ENCODE peak calls at places on chromosomes 12 and 14, in ten cellular contexts. P is AG10803, F is tibial artery, M is astrocyte of the cerebellum, K is AG04450, D is brain microvascular endothelial cell, E is astrocyte, A is H9, N is body of pancreas, B is HFFc6. V is an unnamed sample.

GRCh38 chr14:35414365-35414764 is 9.8 kb upstream of the NFKBIA start:
- DNase-seq in P (peak), F (no peak), M (no peak), K (no peak), D (peak), E (peak), A (peak), N (no peak), B (no peak), V (no peak)

GRCh38 chr12:123384318-123384993 is 524 bp downstream of the KMT5A start:
- DNase-seq in P (no peak), F (peak), M (no peak), K (no peak), D (peak), E (no peak), A (no peak), N (peak), B (no peak), V (no peak)

GRCh38 chr12:42789808-42790760 is 200.5 kb upstream of the PRICKLE1 start:
- DNase-seq in P (no peak), F (no peak), M (no peak), K (no peak), D (no peak), E (peak), A (no peak), N (no peak), B (no peak), V (no peak)

GRCh38 chr12:75852143-75852542 is 179.4 kb downstream of the PHLDA1 start:
- DNase-seq in P (peak), F (no peak), M (no peak), K (no peak), D (no peak), E (peak), A (no peak), N (no peak), B (peak), V (no peak)

GRCh38 chr12:6780573-6780972 is 8.3 kb downstream of the LAG3 start:
- DNase-seq in P (no peak), F (no peak), M (no peak), K (no peak), D (no peak), E (no peak), A (no peak), N (no peak), B (no peak), V (no peak)

GRCh38 chr14:60331201-60332045 is 82.4 kb downstream of the PPM1A start:
- DNase-seq in P (peak), F (no peak), M (no peak), K (no peak), D (peak), E (peak), A (peak), N (peak), B (peak), V (peak)

GRCh38 chr12:116609236-116609635 is 50.1 kb downstream of the MAP1LC3B2 start:
- DNase-seq in P (peak), F (no peak), M (no peak), K (no peak), D (no peak), E (no peak), A (no peak), N (no peak), B (no peak), V (no peak)

GRCh38 chr12:23767834-23768233 is 181.6 kb downstream of the SOX5 start:
- DNase-seq in P (no peak), F (no peak), M (no peak), K (no peak), D (peak), E (peak), A (no peak), N (no peak), B (no peak), V (no peak)

GRCh38 chr14:105852378-105853088 is 326.1 kb downstream of the TMEM121 start:
- DNase-seq in P (no peak), F (no peak), M (no peak), K (no peak), D (no peak), E (no peak), A (peak), N (no peak), B (no peak), V (no peak)

GRCh38 chr12:26493656-26494055 is 298.3 kb downstream of the SSPN start:
- DNase-seq in P (no peak), F (no peak), M (peak), K (no peak), D (no peak), E (peak), A (no peak), N (peak), B (no peak), V (no peak)

GRCh38 chr14:94213021-94213420 is 38.9 kb downstream of the PPP4R4 start:
- DNase-seq in P (peak), F (no peak), M (no peak), K (no peak), D (peak), E (peak), A (no peak), N (no peak), B (no peak), V (no peak)

GRCh38 chr12:125064492-125064891 is 743 bp upstream of the AACS start:
- DNase-seq in P (no peak), F (no peak), M (no peak), K (no peak), D (no peak), E (no peak), A (no peak), N (no peak), B (no peak), V (no peak)

GRCh38 chr12:26164118-26164517 is 31.3 kb upstream of the SSPN start:
- DNase-seq in P (no peak), F (no peak), M (no peak), K (no peak), D (no peak), E (no peak), A (no peak), N (no peak), B (no peak), V (no peak)

GRCh38 chr14:34258318-34258717 is 203.7 kb downstream of the SPTSSA start:
- DNase-seq in P (no peak), F (no peak), M (no peak), K (no peak), D (peak), E (peak), A (no peak), N (no peak), B (no peak), V (no peak)

DNA sequence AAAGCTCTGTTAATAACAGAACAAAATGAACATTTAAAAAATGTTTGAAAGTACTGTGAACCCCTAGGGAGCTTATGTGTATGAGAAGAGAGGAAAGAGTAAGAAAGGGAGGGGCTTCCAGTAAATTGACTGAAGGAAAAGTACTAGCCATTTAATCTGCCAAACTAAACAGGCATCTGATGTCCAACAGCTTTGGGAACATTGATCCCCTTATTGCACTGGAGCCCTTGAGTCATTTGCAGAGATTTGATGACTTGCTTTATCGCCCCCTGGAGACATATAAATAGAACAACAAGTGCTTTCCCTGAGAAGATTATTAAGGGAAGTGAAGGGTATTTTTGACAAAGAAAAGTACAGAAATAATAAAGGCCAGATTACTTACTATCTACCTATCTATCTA is 319.3 kb upstream of the NOVA1 start:
- DNase-seq in P (peak), F (no peak), M (peak), K (no peak), D (no peak), E (peak), A (no peak), N (no peak), B (no peak), V (no peak)
- TF ChIP-seq CTCF in P (peak), F (peak), M (peak), K (no peak), D (peak), E (peak), A (peak), N (peak), B (no peak), V (peak)

GRCh38 chr12:46661161-46661845 is 164.5 kb downstream of the SLC38A4 start:
- DNase-seq in P (peak), F (no peak), M (peak), K (peak), D (peak), E (peak), A (no peak), N (peak), B (peak), V (no peak)
- TF ChIP-seq CTCF in P (peak), F (peak), M (peak), K (peak), D (peak), E (peak), A (peak), N (peak), B (peak), V (peak)

GRCh38 chr14:92638266-92638665 is 110.2 kb downstream of the LGMN start:
- DNase-seq in P (no peak), F (no peak), M (no peak), K (no peak), D (no peak), E (no peak), A (no peak), N (no peak), B (no peak), V (no peak)
- TF ChIP-seq CTCF in P (no peak), F (no peak), M (no peak), K (no peak), D (no peak), E (no peak), A (no peak), N (no peak), B (no peak), V (no peak)

DNA sequence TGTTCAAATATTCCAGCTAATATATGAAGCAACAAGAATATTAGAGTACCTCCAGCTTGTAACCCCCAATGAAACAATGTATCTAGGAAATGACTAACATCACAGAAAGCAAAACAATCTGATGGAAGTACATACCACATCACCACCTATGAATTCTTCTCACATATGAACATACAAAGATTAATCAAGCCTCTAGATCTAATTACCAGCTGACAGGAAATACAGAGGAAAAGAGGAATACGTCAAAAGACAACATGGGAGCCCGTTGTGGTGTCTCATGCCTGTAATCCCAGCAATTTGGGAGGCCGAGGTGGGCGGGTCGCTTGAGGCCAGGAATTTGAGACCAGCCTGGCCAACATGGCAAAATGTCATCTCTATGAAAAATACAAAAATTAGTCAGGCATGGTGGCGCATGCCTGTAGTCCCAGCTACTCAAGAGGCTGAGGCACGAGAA is 7.5 kb downstream of the NEDD8 start:
- DNase-seq in P (peak), F (peak), M (peak), K (peak), D (peak), E (peak), A (no peak), N (no peak), B (peak), V (no peak)
- TF ChIP-seq CTCF in P (no peak), F (no peak), M (no peak), K (no peak), D (no peak), E (no peak), A (no peak), N (no peak), B (no peak), V (no peak)

DNA sequence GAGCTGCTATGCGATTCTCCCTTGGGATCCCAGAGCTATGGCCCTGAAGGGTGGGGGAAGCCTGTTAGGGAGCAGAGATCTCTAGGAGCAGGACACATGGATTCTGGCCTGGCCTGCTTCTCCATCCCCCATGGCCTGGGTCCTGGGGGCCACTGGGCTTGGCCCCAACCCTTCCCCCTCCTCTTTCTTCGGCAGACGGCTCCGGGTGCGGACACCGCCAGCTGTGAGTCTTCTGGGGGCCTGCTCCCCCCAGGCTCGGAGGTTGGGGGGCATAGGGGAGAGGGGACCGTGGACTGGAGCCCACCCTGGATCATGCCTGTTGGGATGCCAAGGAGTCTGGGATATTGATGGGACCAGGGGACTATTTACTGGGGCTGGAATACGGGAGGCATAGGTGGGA is 9.0 kb downstream of the PRPF40B start:
- DNase-seq in P (no peak), F (no peak), M (no peak), K (no peak), D (no peak), E (no peak), A (no peak), N (no peak), B (no peak), V (no peak)
- TF ChIP-seq CTCF in P (no peak), F (no peak), M (no peak), K (no peak), D (no peak), E (no peak), A (no peak), N (no peak), B (no peak), V (no peak)

DNA sequence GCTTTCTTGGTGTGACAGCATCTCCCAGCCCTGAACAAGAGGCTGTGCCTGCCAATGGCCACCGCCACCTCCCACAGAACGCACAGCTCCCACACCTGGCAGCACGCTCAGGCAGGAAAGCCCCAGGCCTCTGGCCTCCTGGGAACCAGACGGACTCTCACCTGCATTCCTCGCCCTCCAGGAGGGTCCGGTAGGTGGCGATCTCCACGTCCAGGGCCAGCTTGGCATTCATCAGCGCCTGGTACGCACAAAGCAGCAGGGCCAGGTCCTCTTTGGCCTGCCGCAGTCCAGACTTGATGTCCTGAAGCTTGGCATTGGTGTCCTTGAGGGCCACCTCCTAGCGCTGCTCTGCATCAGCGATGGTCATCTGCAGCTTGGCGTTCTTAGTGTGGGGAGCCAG is 12.1 kb upstream of the KRT77 start:
- DNase-seq in P (no peak), F (no peak), M (no peak), K (no peak), D (no peak), E (no peak), A (peak), N (peak), B (no peak), V (no peak)
- TF ChIP-seq CTCF in P (no peak), F (no peak), M (peak), K (peak), D (peak), E (no peak), A (peak), N (no peak), B (peak), V (peak)

GRCh38 chr14:23070262-23071129 is 13.2 kb upstream of the CDH24 start:
- DNase-seq in P (no peak), F (no peak), M (no peak), K (no peak), D (no peak), E (no peak), A (no peak), N (no peak), B (no peak), V (no peak)

GRCh38 chr14:23067847-23068791 is 10.8 kb upstream of the CDH24 start:
- DNase-seq in P (no peak), F (peak), M (no peak), K (no peak), D (no peak), E (no peak), A (no peak), N (no peak), B (no peak), V (no peak)

GRCh38 chr14:23069413-23069806 is 12.1 kb upstream of the CDH24 start:
- DNase-seq in P (no peak), F (peak), M (no peak), K (no peak), D (no peak), E (no peak), A (no peak), N (no peak), B (no peak), V (no peak)

GRCh38 chr14:23066855-23067744 is 9.8 kb upstream of the CDH24 start:
- DNase-seq in P (no peak), F (peak), M (no peak), K (no peak), D (no peak), E (no peak), A (no peak), N (no peak), B (no peak), V (no peak)

DNA sequence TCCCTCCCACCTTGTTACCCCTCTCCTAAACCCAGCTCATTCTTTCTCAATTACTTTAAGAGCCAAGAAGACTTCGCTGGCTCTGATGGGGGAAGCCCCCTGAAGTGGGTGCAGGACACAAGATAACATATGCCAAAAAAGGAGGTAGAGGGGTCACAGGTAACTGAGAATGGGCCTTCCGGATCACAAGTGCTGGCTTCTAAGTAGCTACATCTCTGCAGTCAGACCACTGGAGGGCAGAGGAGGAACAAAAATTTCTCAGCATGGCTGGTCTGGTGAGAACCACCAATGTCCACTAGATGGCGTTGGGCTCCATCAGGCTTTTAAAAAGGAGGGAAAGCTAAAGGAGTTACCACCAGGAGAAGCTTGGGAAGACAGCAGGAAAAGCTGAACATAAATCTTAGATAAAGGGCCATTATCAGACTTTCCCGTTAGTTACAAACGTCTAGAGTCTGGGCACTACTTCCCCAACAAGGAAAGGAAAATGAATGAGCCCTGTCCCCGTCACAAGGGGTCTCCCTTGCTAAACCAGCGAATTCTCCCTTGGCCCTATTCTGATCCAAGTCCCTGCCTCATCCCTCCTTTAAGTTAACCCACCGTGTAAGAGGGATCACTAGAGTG is 11.6 kb upstream of the CDH24 start:
- DNase-seq in P (peak), F (peak), M (peak), K (peak), D (peak), E (peak), A (peak), N (peak), B (peak), V (peak)
- TF ChIP-seq CTCF in P (peak), F (peak), M (peak), K (peak), D (peak), E (peak), A (peak), N (peak), B (peak), V (peak)

GRCh38 chr14:39417014-39417413 is 15.2 kb downstream of the FBXO33 start:
- DNase-seq in P (peak), F (no peak), M (no peak), K (no peak), D (no peak), E (no peak), A (peak), N (no peak), B (peak), V (no peak)
- TF ChIP-seq CTCF in P (peak), F (no peak), M (no peak), K (peak), D (peak), E (peak), A (peak), N (no peak), B (peak), V (no peak)

GRCh38 chr14:78327426-78328210 is 157.4 kb downstream of the NRXN3 start:
- DNase-seq in P (no peak), F (no peak), M (no peak), K (no peak), D (no peak), E (no peak), A (no peak), N (no peak), B (no peak), V (no peak)

GRCh38 chr14:78319826-78320635 is 149.9 kb downstream of the NRXN3 start:
- DNase-seq in P (no peak), F (no peak), M (no peak), K (no peak), D (no peak), E (no peak), A (no peak), N (no peak), B (no peak), V (no peak)

GRCh38 chr14:78324353-78324752 is 154.2 kb downstream of the NRXN3 start:
- DNase-seq in P (no peak), F (no peak), M (no peak), K (no peak), D (no peak), E (no peak), A (no peak), N (no peak), B (no peak), V (no peak)

DNA sequence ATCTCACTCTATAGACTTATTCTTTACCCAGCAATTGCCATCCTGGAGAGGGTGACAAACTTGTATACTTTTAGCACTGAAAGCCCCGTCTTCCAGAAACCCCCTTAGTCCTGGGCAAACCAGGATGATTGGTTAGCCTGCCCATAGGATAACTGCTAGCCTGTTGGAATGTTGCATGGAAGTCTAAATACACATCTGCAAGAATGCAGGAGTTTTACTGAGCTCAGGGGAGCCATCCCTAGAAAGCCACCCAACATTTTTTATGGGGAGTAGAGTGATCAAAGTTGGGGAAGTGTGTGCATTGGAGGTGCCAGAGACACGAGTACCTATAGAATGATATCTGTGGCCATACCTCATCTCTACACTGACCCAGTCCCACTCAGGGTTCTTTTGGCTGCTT is 155.7 kb downstream of the NRXN3 start:
- DNase-seq in P (no peak), F (no peak), M (no peak), K (no peak), D (no peak), E (no peak), A (no peak), N (no peak), B (no peak), V (no peak)
- TF ChIP-seq CTCF in P (no peak), F (no peak), M (no peak), K (no peak), D (no peak), E (no peak), A (no peak), N (no peak), B (no peak), V (no peak)

V was measured in neural crest cell.